ENCODE peak calls at places on chromosomes 7 and 10, in six cellular contexts. One of them, this sample, is unnamed. For H3K4me1 and H3K9me3, the result is how much of the 10 kb centered on the place peaks cover.

GRCh38 chr7:5533821-5534367 is 110.3 kb upstream of the TNRC18 start:
- DNase-seq in CD4-positive, CD25-positive, alpha-beta regulatory T cell: no peak
- DNase-seq in mucosa of descending colon: no peak
- DNase-seq in osteoblast: peak
- DNase-seq in testis: no peak
- DNase-seq in HepG2: peak
- DNase-seq in this sample: no peak

GRCh38 chr7:50220280-50220679 is 84.2 kb upstream of the IKZF1 start:
- DNase-seq in CD4-positive, CD25-positive, alpha-beta regulatory T cell: no peak
- DNase-seq in mucosa of descending colon: no peak
- DNase-seq in osteoblast: no peak
- DNase-seq in testis: no peak
- DNase-seq in HepG2: no peak
- DNase-seq in this sample: no peak

GRCh38 chr7:78585958-78586357 is 787.4 kb downstream of the PHTF2 start:
- DNase-seq in CD4-positive, CD25-positive, alpha-beta regulatory T cell: no peak
- DNase-seq in mucosa of descending colon: no peak
- DNase-seq in osteoblast: no peak
- DNase-seq in testis: no peak
- DNase-seq in HepG2: no peak
- DNase-seq in this sample: no peak

GRCh38 chr10:114664127-114664526 is 6.1 kb upstream of the ABLIM1 start:
- DNase-seq in CD4-positive, CD25-positive, alpha-beta regulatory T cell: no peak
- DNase-seq in mucosa of descending colon: no peak
- DNase-seq in osteoblast: no peak
- DNase-seq in testis: no peak
- DNase-seq in HepG2: no peak
- DNase-seq in this sample: no peak

GRCh38 chr7:116211006-116211912 is 920 bp downstream of the TES start:
- DNase-seq in CD4-positive, CD25-positive, alpha-beta regulatory T cell: peak
- DNase-seq in mucosa of descending colon: peak
- DNase-seq in osteoblast: peak
- DNase-seq in testis: peak
- DNase-seq in HepG2: peak
- DNase-seq in this sample: peak

GRCh38 chr10:132132391-132132841 is 54.3 kb upstream of the DPYSL4 start:
- DNase-seq in CD4-positive, CD25-positive, alpha-beta regulatory T cell: no peak
- DNase-seq in mucosa of descending colon: no peak
- DNase-seq in osteoblast: no peak
- DNase-seq in testis: no peak
- DNase-seq in HepG2: no peak
- DNase-seq in this sample: peak

GRCh38 chr7:3191545-3191944 is 109.5 kb upstream of the SDK1 start:
- DNase-seq in CD4-positive, CD25-positive, alpha-beta regulatory T cell: no peak
- DNase-seq in mucosa of descending colon: no peak
- DNase-seq in osteoblast: no peak
- DNase-seq in testis: no peak
- DNase-seq in HepG2: no peak
- DNase-seq in this sample: no peak

GRCh38 chr7:35681630-35682029 is 13.3 kb downstream of the HERPUD2 start:
- DNase-seq in CD4-positive, CD25-positive, alpha-beta regulatory T cell: no peak
- DNase-seq in mucosa of descending colon: no peak
- DNase-seq in osteoblast: no peak
- DNase-seq in testis: no peak
- DNase-seq in HepG2: no peak
- DNase-seq in this sample: no peak

GRCh38 chr7:116284390-116284789 is 74.1 kb downstream of the TES start:
- DNase-seq in CD4-positive, CD25-positive, alpha-beta regulatory T cell: no peak
- DNase-seq in mucosa of descending colon: no peak
- DNase-seq in osteoblast: no peak
- DNase-seq in testis: no peak
- DNase-seq in HepG2: no peak
- DNase-seq in this sample: no peak

GRCh38 chr7:8217200-8218068 is 44.5 kb downstream of the ICA1 start:
- DNase-seq in CD4-positive, CD25-positive, alpha-beta regulatory T cell: peak
- DNase-seq in mucosa of descending colon: peak
- DNase-seq in osteoblast: peak
- DNase-seq in testis: no peak
- DNase-seq in HepG2: peak
- DNase-seq in this sample: no peak

GRCh38 chr7:80107278-80107677 is 27.4 kb upstream of the GNAI1 start:
- DNase-seq in CD4-positive, CD25-positive, alpha-beta regulatory T cell: no peak
- DNase-seq in mucosa of descending colon: no peak
- DNase-seq in osteoblast: no peak
- DNase-seq in testis: no peak
- DNase-seq in HepG2: no peak
- DNase-seq in this sample: no peak

GRCh38 chr10:25694206-25694933 is 239.7 kb upstream of the MYO3A start:
- DNase-seq in CD4-positive, CD25-positive, alpha-beta regulatory T cell: no peak
- DNase-seq in mucosa of descending colon: no peak
- DNase-seq in osteoblast: no peak
- DNase-seq in testis: no peak
- DNase-seq in HepG2: no peak
- DNase-seq in this sample: no peak

GRCh38 chr10:25694976-25695375 is 239.1 kb upstream of the MYO3A start:
- DNase-seq in CD4-positive, CD25-positive, alpha-beta regulatory T cell: no peak
- DNase-seq in mucosa of descending colon: no peak
- DNase-seq in osteoblast: no peak
- DNase-seq in testis: no peak
- DNase-seq in HepG2: no peak
- DNase-seq in this sample: no peak

GRCh38 chr10:25689346-25690095 is 244.5 kb upstream of the MYO3A start:
- DNase-seq in CD4-positive, CD25-positive, alpha-beta regulatory T cell: no peak
- DNase-seq in mucosa of descending colon: no peak
- DNase-seq in osteoblast: no peak
- DNase-seq in testis: no peak
- DNase-seq in HepG2: no peak
- DNase-seq in this sample: no peak
- H3K4me1 ChIP-seq in CD4-positive, CD25-positive, alpha-beta regulatory T cell: under half
- H3K4me1 ChIP-seq in mucosa of descending colon: under half
- H3K4me1 ChIP-seq in osteoblast: under half
- H3K4me1 ChIP-seq in testis: under half
- H3K4me1 ChIP-seq in HepG2: under half
- H3K4me1 ChIP-seq in this sample: under half

GRCh38 chr10:56231436-56231835 is 129.6 kb downstream of the ZWINT start:
- DNase-seq in CD4-positive, CD25-positive, alpha-beta regulatory T cell: no peak
- DNase-seq in mucosa of descending colon: no peak
- DNase-seq in osteoblast: no peak
- DNase-seq in testis: no peak
- DNase-seq in HepG2: no peak
- DNase-seq in this sample: no peak
- H3K9me3 ChIP-seq in CD4-positive, CD25-positive, alpha-beta regulatory T cell: under half
- H3K9me3 ChIP-seq in mucosa of descending colon: under half
- H3K9me3 ChIP-seq in osteoblast: under half
- H3K9me3 ChIP-seq in testis: under half
- H3K9me3 ChIP-seq in HepG2: under half
- H3K9me3 ChIP-seq in this sample: under half

GRCh38 chr10:102396751-102397151 is 1.2 kb downstream of the NFKB2 start:
- DNase-seq in CD4-positive, CD25-positive, alpha-beta regulatory T cell: no peak
- DNase-seq in mucosa of descending colon: no peak
- DNase-seq in osteoblast: no peak
- DNase-seq in testis: no peak
- DNase-seq in HepG2: no peak
- DNase-seq in this sample: no peak

GRCh38 chr10:102394079-102394800 is 1.3 kb upstream of the NFKB2 start:
- DNase-seq in CD4-positive, CD25-positive, alpha-beta regulatory T cell: peak
- DNase-seq in mucosa of descending colon: peak
- DNase-seq in osteoblast: peak
- DNase-seq in testis: peak
- DNase-seq in HepG2: peak
- DNase-seq in this sample: peak

GRCh38 chr10:102394801-102395676 is 466 bp upstream of the NFKB2 start:
- DNase-seq in CD4-positive, CD25-positive, alpha-beta regulatory T cell: peak
- DNase-seq in mucosa of descending colon: peak
- DNase-seq in osteoblast: peak
- DNase-seq in testis: peak
- DNase-seq in HepG2: peak
- DNase-seq in this sample: peak

GRCh38 chr10:102396251-102396650 is 746 bp downstream of the NFKB2 start:
- DNase-seq in CD4-positive, CD25-positive, alpha-beta regulatory T cell: no peak
- DNase-seq in mucosa of descending colon: no peak
- DNase-seq in osteoblast: peak
- DNase-seq in testis: no peak
- DNase-seq in HepG2: no peak
- DNase-seq in this sample: no peak

DNA sequence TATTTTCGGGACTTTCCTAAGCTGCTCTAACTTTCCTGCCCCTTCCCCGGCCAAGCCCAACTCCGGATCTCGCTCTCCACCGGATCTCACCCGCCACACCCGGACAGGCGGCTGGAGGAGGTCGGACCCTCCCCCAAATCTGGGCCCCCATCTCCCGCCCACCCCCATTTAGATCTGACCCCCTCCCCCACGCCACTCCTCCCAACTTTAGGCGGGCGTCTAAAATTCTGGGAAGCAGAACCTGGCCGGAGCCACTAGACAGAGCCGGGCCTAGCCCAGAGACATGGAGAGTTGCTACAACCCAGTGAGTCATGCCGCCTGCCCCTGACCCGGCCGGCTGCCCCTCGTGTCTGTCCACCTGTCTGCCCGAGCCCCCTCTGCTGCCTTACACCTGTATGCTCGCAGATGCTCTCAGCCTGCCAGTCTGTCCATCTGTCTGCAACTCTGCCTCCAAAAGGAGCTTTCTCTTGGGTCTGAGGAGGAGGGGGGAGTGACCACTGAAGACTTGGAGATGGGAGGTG is at the start of gene NFKB2:
- DNase-seq in CD4-positive, CD25-positive, alpha-beta regulatory T cell: no peak
- DNase-seq in mucosa of descending colon: no peak
- DNase-seq in osteoblast: peak
- DNase-seq in testis: no peak
- DNase-seq in HepG2: no peak
- DNase-seq in this sample: no peak
- H3K4me1 ChIP-seq in CD4-positive, CD25-positive, alpha-beta regulatory T cell: half or more
- H3K4me1 ChIP-seq in mucosa of descending colon: under half
- H3K4me1 ChIP-seq in osteoblast: under half
- H3K4me1 ChIP-seq in testis: under half
- H3K4me1 ChIP-seq in HepG2: under half
- H3K4me1 ChIP-seq in this sample: half or more

GRCh38 chr7:43671520-43671919 is 57.8 kb downstream of the COA1 start:
- DNase-seq in CD4-positive, CD25-positive, alpha-beta regulatory T cell: no peak
- DNase-seq in mucosa of descending colon: no peak
- DNase-seq in osteoblast: no peak
- DNase-seq in testis: no peak
- DNase-seq in HepG2: no peak
- DNase-seq in this sample: no peak

GRCh38 chr7:43668035-43668434 is 61.3 kb downstream of the COA1 start:
- DNase-seq in CD4-positive, CD25-positive, alpha-beta regulatory T cell: no peak
- DNase-seq in mucosa of descending colon: no peak
- DNase-seq in osteoblast: no peak
- DNase-seq in testis: no peak
- DNase-seq in HepG2: no peak
- DNase-seq in this sample: no peak

GRCh38 chr7:43664681-43665080 is 64.6 kb downstream of the COA1 start:
- DNase-seq in CD4-positive, CD25-positive, alpha-beta regulatory T cell: no peak
- DNase-seq in mucosa of descending colon: no peak
- DNase-seq in osteoblast: no peak
- DNase-seq in testis: no peak
- DNase-seq in HepG2: no peak
- DNase-seq in this sample: no peak

GRCh38 chr7:43669286-43670081 is 59.8 kb downstream of the COA1 start:
- DNase-seq in CD4-positive, CD25-positive, alpha-beta regulatory T cell: peak
- DNase-seq in mucosa of descending colon: peak
- DNase-seq in osteoblast: no peak
- DNase-seq in testis: no peak
- DNase-seq in HepG2: no peak
- DNase-seq in this sample: no peak

GRCh38 chr7:43666938-43667337 is 62.4 kb downstream of the COA1 start:
- DNase-seq in CD4-positive, CD25-positive, alpha-beta regulatory T cell: no peak
- DNase-seq in mucosa of descending colon: no peak
- DNase-seq in osteoblast: no peak
- DNase-seq in testis: no peak
- DNase-seq in HepG2: no peak
- DNase-seq in this sample: no peak
- H3K9me3 ChIP-seq in CD4-positive, CD25-positive, alpha-beta regulatory T cell: under half
- H3K9me3 ChIP-seq in mucosa of descending colon: under half
- H3K9me3 ChIP-seq in osteoblast: under half
- H3K9me3 ChIP-seq in testis: under half
- H3K9me3 ChIP-seq in HepG2: under half
- H3K9me3 ChIP-seq in this sample: under half

DNA sequence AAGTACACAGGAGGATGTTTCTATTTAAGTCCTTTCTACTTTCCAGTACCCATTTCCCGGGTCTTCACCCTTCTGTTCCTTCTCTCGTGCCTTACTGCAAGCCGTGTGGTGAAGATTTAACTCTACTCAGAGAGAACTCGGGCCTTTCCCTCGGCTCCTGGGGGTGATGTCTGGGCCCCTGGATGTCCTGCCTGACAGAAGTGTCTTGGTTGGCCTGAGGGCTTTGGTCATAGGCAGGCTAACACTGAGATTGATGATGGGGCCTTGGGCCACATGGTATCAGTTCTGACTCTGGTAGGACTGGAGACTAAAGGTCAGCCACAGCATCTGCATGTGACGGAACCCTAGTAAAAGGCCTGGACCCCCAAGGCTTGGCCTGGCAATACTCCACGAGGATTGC is 80.4 kb downstream of the CHST15 start:
- DNase-seq in CD4-positive, CD25-positive, alpha-beta regulatory T cell: no peak
- DNase-seq in mucosa of descending colon: no peak
- DNase-seq in osteoblast: peak
- DNase-seq in testis: no peak
- DNase-seq in HepG2: no peak
- DNase-seq in this sample: peak
- H3K4me1 ChIP-seq in CD4-positive, CD25-positive, alpha-beta regulatory T cell: under half
- H3K4me1 ChIP-seq in mucosa of descending colon: under half
- H3K4me1 ChIP-seq in osteoblast: under half
- H3K4me1 ChIP-seq in testis: under half
- H3K4me1 ChIP-seq in HepG2: under half
- H3K4me1 ChIP-seq in this sample: under half

GRCh38 chr7:64807731-64808365 is 13.6 kb downstream of the ZNF138 start:
- DNase-seq in CD4-positive, CD25-positive, alpha-beta regulatory T cell: no peak
- DNase-seq in mucosa of descending colon: no peak
- DNase-seq in osteoblast: no peak
- DNase-seq in testis: no peak
- DNase-seq in HepG2: no peak
- DNase-seq in this sample: no peak

DNA sequence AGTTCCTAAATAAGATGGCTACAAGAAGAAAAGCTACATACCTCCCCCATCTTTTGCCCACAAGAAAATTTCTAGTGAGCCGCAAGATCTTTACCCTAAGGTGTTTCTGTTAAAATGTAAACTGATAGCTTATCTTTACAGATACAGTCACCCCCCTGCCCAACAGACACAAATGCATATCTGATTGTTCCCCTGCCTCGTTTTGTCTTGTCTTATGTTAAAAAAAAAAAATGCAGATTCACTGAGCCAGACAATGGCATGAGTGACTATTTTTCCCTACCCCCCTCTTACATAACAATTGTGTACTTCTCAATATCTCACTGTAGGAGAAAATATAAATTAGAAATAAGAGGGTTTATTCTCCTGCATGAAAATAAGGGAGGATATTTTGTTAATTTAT is 8.5 kb downstream of the ZNF138 start:
- DNase-seq in CD4-positive, CD25-positive, alpha-beta regulatory T cell: no peak
- DNase-seq in mucosa of descending colon: no peak
- DNase-seq in osteoblast: no peak
- DNase-seq in testis: no peak
- DNase-seq in HepG2: no peak
- DNase-seq in this sample: no peak
- H3K9me3 ChIP-seq in CD4-positive, CD25-positive, alpha-beta regulatory T cell: under half
- H3K9me3 ChIP-seq in mucosa of descending colon: under half
- H3K9me3 ChIP-seq in osteoblast: under half
- H3K9me3 ChIP-seq in testis: under half
- H3K9me3 ChIP-seq in HepG2: under half
- H3K9me3 ChIP-seq in this sample: under half

GRCh38 chr10:44177610-44178009 is 207.3 kb downstream of the CXCL12 start:
- DNase-seq in CD4-positive, CD25-positive, alpha-beta regulatory T cell: no peak
- DNase-seq in mucosa of descending colon: no peak
- DNase-seq in osteoblast: no peak
- DNase-seq in testis: no peak
- DNase-seq in HepG2: no peak
- DNase-seq in this sample: no peak
- H3K4me1 ChIP-seq in CD4-positive, CD25-positive, alpha-beta regulatory T cell: under half
- H3K4me1 ChIP-seq in mucosa of descending colon: under half
- H3K4me1 ChIP-seq in osteoblast: under half
- H3K4me1 ChIP-seq in testis: under half
- H3K4me1 ChIP-seq in HepG2: under half
- H3K4me1 ChIP-seq in this sample: under half